ENCODE peak calls at places on chromosomes 4 and X, in eight cellular contexts. H is bronchial epithelial cell, E is HEK293T, U is dermis microvascular lymphatic vessel endothelial cell, G is AG09309, A is Ammon's horn, J is endothelial cell, S is D341Med. Q is an unnamed sample.

GRCh38 chr4:6855692-6856297 is 53.8 kb upstream of the TBC1D14 start:
- DNase-seq in H (peak), E (no peak), U (no peak), G (peak), A (no peak), J (no peak), S (no peak), Q (no peak)

GRCh38 chr4:82981116-82981515 is 29.5 kb downstream of the LIN54 start:
- DNase-seq in H (no peak), E (no peak), U (no peak), G (no peak), A (no peak), J (no peak), S (no peak), Q (no peak)

GRCh38 chr4:62053974-62054373 is 853.8 kb downstream of the ADGRL3 start:
- DNase-seq in H (no peak), E (no peak), U (no peak), G (no peak), A (no peak), J (no peak), S (no peak), Q (no peak)

GRCh38 chr4:185381794-185382193 is 13.9 kb downstream of the LRP2BP start:
- DNase-seq in H (peak), E (no peak), U (no peak), G (no peak), A (no peak), J (no peak), S (no peak), Q (no peak)

GRCh38 chr4:128566688-128567087 is 242.8 kb upstream of the JADE1 start:
- DNase-seq in H (no peak), E (no peak), U (no peak), G (no peak), A (no peak), J (no peak), S (no peak), Q (no peak)

GRCh38 chr4:51932261-51932660 is 87.9 kb downstream of the LRRC66 start:
- DNase-seq in H (no peak), E (no peak), U (no peak), G (peak), A (no peak), J (no peak), S (no peak), Q (no peak)

GRCh38 chr4:145736241-145736831 is 56.4 kb downstream of the C4orf51 start:
- DNase-seq in H (no peak), E (no peak), U (peak), G (no peak), A (no peak), J (no peak), S (no peak), Q (peak)

GRCh38 chrX:119791437-119792231 is at the start of gene RPL39:
- DNase-seq in H (peak), E (peak), U (peak), G (peak), A (peak), J (peak), S (peak), Q (peak)

GRCh38 chr4:146212781-146213180 is 1.6 kb upstream of the REELD1 start:
- DNase-seq in H (no peak), E (no peak), U (no peak), G (no peak), A (no peak), J (no peak), S (no peak), Q (peak)

GRCh38 chr4:155759372-155760252 is 791 bp downstream of the GUCY1B1 start:
- DNase-seq in H (no peak), E (peak), U (no peak), G (no peak), A (peak), J (peak), S (peak), Q (peak)

GRCh38 chrX:9466115-9466495 is 1.2 kb downstream of the TBL1X start:
- DNase-seq in H (no peak), E (peak), U (no peak), G (no peak), A (peak), J (peak), S (peak), Q (peak)

GRCh38 chr4:146257511-146257910 is 43.2 kb downstream of the REELD1 start:
- DNase-seq in H (no peak), E (no peak), U (no peak), G (no peak), A (no peak), J (no peak), S (no peak), Q (no peak)

GRCh38 chrX:103624111-103624510 is 4.7 kb upstream of the TCEAL1 start:
- DNase-seq in H (no peak), E (peak), U (no peak), G (no peak), A (no peak), J (no peak), S (no peak), Q (no peak)

GRCh38 chr4:124980276-124980752 is 267.8 kb upstream of the ANKRD50 start:
- DNase-seq in H (peak), E (no peak), U (no peak), G (no peak), A (no peak), J (no peak), S (no peak), Q (no peak)

GRCh38 chrX:68912113-68912980 is 83.5 kb downstream of the EFNB1 start:
- DNase-seq in H (no peak), E (no peak), U (no peak), G (no peak), A (no peak), J (no peak), S (no peak), Q (peak)

GRCh38 chrX:10945463-10945862 is 165.7 kb upstream of the HCCS start:
- DNase-seq in H (peak), E (no peak), U (no peak), G (no peak), A (no peak), J (no peak), S (no peak), Q (no peak)

GRCh38 chrX:153813161-153813560 is 17.2 kb downstream of the PDZD4 start:
- DNase-seq in H (no peak), E (no peak), U (no peak), G (no peak), A (no peak), J (no peak), S (no peak), Q (no peak)

GRCh38 chr4:112881842-112882241 is 167.6 kb upstream of the ANK2 start:
- DNase-seq in H (no peak), E (peak), U (no peak), G (no peak), A (peak), J (no peak), S (peak), Q (no peak)

Q was measured in upper lobe of left lung.